ENCODE peak calls at places on chromosome 12, in eight cellular contexts. D is Caco-2; Z is effector memory CD4-positive, alpha-beta T cell; K is transverse colon; V is left lung; O is uterus; M is right cardiac atrium; I is small intestine. L is an unnamed sample.
A peak's percentile ranks its signal among the peaks of the same experiment; 100 is the strongest.

GRCh38 chr12:121400332-121401139 is 618 bp downstream of the RNF34 start:
- DNase-seq in D (peak; percentile 49), Z (peak; percentile 34), K (peak; percentile 52), V (peak; percentile 89), O (no peak), M (peak; percentile 42), I (peak; percentile 85), L (peak; percentile 12)

GRCh38 chr12:27428466-27428865 is 18.1 kb upstream of the SMCO2 start:
- DNase-seq in D (no peak), Z (no peak), K (no peak), V (no peak), O (no peak), M (no peak), I (no peak), L (no peak)

GRCh38 chr12:9163392-9163791 is 44.8 kb downstream of the PZP start:
- DNase-seq in D (no peak), Z (no peak), K (no peak), V (no peak), O (no peak), M (no peak), I (no peak), L (no peak)

GRCh38 chr12:26704684-26705475 is 128.1 kb downstream of the ITPR2 start:
- DNase-seq in D (no peak), Z (no peak), K (no peak), V (no peak), O (no peak), M (no peak), I (peak; percentile 64), L (no peak)

GRCh38 chr12:13187399-13187798 is 9.1 kb upstream of the EMP1 start:
- DNase-seq in D (no peak), Z (no peak), K (no peak), V (no peak), O (no peak), M (no peak), I (no peak), L (no peak)

GRCh38 chr12:117506333-117506732 is 144.9 kb upstream of the NOS1 start:
- DNase-seq in D (no peak), Z (no peak), K (no peak), V (no peak), O (no peak), M (no peak), I (no peak), L (no peak)

GRCh38 chr12:111429760-111430417 is 24.2 kb downstream of the SH2B3 start:
- DNase-seq in D (no peak), Z (peak; percentile 75), K (no peak), V (no peak), O (no peak), M (no peak), I (peak; percentile 39), L (no peak)

GRCh38 chr12:110917467-110917866 is 2.9 kb downstream of the MYL2 start:
- DNase-seq in D (no peak), Z (no peak), K (no peak), V (no peak), O (no peak), M (no peak), I (no peak), L (no peak)

GRCh38 chr12:31773867-31774266 is 45.0 kb upstream of the AMN1 start:
- DNase-seq in D (peak; percentile 78), Z (no peak), K (no peak), V (no peak), O (peak; percentile 27), M (no peak), I (no peak), L (no peak)

GRCh38 chr12:39975374-39975918 is 130.4 kb downstream of the SLC2A13 start:
- DNase-seq in D (no peak), Z (no peak), K (no peak), V (no peak), O (no peak), M (no peak), I (no peak), L (no peak)

GRCh38 chr12:105449406-105449805 is 118.9 kb downstream of the C12orf75 start:
- DNase-seq in D (no peak), Z (no peak), K (no peak), V (no peak), O (no peak), M (no peak), I (no peak), L (no peak)

GRCh38 chr12:97941686-97942354 is 479.2 kb downstream of the RMST start:
- DNase-seq in D (no peak), Z (no peak), K (no peak), V (no peak), O (no peak), M (no peak), I (no peak), L (no peak)

GRCh38 chr12:104999347-104999685 is 13.2 kb downstream of the NOPCHAP1 start:
- DNase-seq in D (no peak), Z (no peak), K (no peak), V (no peak), O (no peak), M (no peak), I (no peak), L (no peak)

GRCh38 chr12:104648746-104649145 is 192.0 kb downstream of the CHST11 start:
- DNase-seq in D (no peak), Z (no peak), K (no peak), V (no peak), O (no peak), M (no peak), I (no peak), L (no peak)

GRCh38 chr12:115574831-115575230 is 702.7 kb downstream of the MED13L start:
- DNase-seq in D (no peak), Z (no peak), K (no peak), V (no peak), O (no peak), M (no peak), I (no peak), L (no peak)

GRCh38 chr12:2439332-2440100 is 355.3 kb upstream of the FKBP4 start:
- DNase-seq in D (no peak), Z (no peak), K (no peak), V (no peak), O (no peak), M (no peak), I (peak; percentile 1), L (peak; percentile 46)

GRCh38 chr12:12585115-12585862 is 22.6 kb upstream of the DUSP16 start:
- DNase-seq in D (no peak), Z (no peak), K (no peak), V (no peak), O (no peak), M (no peak), I (no peak), L (no peak)

GRCh38 chr12:68613209-68613904 is 2.7 kb downstream of the RAP1B start:
- DNase-seq in D (no peak), Z (peak; percentile 34), K (no peak), V (no peak), O (no peak), M (no peak), I (peak; percentile 18), L (no peak)

GRCh38 chr12:116455540-116456306 is 103.5 kb upstream of the MAP1LC3B2 start:
- DNase-seq in D (no peak), Z (no peak), K (peak; percentile 79), V (no peak), O (peak; percentile 93), M (peak; percentile 83), I (peak; percentile 78), L (peak; percentile 89)

DNA sequence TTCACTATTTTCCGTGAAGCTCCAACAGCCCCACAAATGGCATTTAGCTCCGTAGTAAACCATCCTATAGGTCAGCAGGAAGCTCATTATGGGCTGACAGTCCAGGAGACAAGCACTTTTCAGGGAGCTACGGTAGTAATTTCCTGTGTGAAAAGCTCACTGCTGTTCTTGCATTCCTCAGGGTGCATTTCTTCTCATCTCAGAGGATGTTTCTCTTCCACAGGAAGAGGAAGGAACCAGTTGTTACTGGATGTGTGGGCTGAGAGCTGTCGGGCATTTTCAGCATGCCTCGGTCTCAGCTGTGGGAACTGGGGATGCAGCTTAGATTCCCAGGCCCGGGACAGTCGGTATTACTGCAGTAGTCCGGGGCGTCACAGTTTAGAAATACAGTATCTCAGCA is 72.7 kb downstream of the GALNT4 start:
- DNase-seq in D (no peak), Z (no peak), K (peak; percentile 25), V (peak; percentile 43), O (peak; percentile 21), M (peak; percentile 39), I (no peak), L (peak; percentile 35)
- H3K4me3 ChIP-seq in D (no peak overlapping the region), Z (no peak overlapping the region), K (no peak overlapping the region), V (no peak overlapping the region), O (no peak overlapping the region), M (no peak overlapping the region), I (no peak overlapping the region), L (no peak overlapping the region)

DNA sequence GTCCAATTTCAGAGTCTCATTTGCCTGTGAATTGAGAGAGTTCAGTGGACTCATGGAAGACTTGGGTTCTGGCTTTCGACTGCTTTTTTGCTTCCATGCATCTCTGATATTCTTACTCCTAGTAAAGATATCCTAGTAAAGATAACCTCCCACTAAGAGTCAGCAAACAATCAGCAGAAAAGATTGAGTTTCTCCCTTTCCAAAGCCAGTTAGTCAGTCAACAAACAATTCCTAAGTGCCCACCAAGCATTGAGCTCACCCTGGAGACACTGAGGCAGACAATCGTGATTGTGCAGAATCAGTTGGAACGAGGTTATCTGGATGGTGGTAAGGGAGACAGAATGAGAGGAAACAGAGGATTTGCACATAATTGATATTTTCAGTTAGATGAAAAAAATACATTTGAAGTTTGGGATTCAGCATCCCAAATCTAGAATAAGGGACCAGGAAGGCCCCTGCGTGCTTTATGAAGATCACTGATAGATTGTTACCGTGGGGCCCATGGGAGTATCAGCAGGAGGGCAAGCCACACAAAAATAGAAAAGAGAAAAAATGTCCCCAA is 99.7 kb upstream of the SLC38A2 start:
- DNase-seq in D (no peak), Z (no peak), K (no peak), V (no peak), O (no peak), M (no peak), I (no peak), L (no peak)
- H3K4me1 ChIP-seq in D (peaks cover 56% of the 10 kb centered on the region), Z (no peaks in the 10 kb centered on the region), K (peaks cover 23% of the 10 kb centered on the region), V (peaks cover 18% of the 10 kb centered on the region), O (peaks cover 5% of the 10 kb centered on the region), M (peaks cover 11% of the 10 kb centered on the region), I (peaks cover 5% of the 10 kb centered on the region), L (peaks cover 9% of the 10 kb centered on the region)

DNA sequence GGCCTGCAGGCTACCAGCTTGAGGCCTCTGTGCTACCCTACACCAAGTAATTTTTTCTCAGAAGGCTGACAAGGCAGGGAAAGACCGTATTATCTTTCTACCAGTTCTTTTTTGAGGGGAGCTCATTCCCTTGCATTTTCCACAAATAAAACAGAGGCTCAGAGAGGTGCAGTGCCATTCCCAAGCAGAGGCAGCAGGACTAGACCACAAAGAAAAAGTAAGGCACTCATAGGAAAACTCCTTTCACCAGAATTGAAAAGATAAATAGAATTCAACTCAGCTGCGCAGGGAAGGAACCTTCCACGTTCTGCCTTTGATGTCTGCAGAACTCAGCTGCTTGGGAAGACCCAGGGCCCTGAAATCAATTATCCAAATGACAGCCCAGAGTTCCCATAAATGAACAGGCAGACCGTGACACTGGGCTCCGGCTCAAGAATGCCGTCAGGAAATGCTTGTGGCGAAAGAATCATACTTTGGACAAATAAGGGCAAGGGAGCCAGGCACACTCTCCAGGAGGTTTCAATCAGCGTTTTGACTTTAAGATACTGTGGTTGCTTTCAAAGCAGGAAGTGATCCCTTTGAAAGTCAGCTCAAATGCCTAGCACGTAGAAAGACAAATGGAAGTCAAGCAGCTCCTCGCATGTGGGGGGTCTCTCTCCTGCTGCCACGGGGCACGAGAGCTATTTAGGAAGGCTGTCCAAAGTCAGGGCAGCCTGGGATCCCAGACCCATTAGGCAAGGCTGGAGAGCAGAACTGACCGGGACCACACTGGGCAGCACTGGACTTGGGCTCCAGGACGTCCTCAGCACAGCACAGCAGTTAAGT is 14.0 kb downstream of the KCTD10 start:
- DNase-seq in D (peak; percentile 39), Z (no peak), K (peak; percentile 74), V (no peak), O (peak; percentile 91), M (peak; percentile 86), I (peak; percentile 13), L (peak; percentile 88)
- H3K4me3 ChIP-seq in D (no peak overlapping the region), Z (no peak overlapping the region), K (no peak overlapping the region), V (no peak overlapping the region), O (no peak overlapping the region), M (no peak overlapping the region), I (no peak overlapping the region), L (peak overlapping the region; percentile 19)

GRCh38 chr12:124687695-124688301 is 120.4 kb upstream of the NCOR2 start:
- DNase-seq in D (no peak), Z (no peak), K (no peak), V (no peak), O (no peak), M (peak; percentile 71), I (no peak), L (peak; percentile 50)
- H3K4me1 ChIP-seq in D (peaks cover 33% of the 10 kb centered on the region), Z (peaks cover 10% of the 10 kb centered on the region), K (peaks cover 7% of the 10 kb centered on the region), V (peaks cover 37% of the 10 kb centered on the region), O (peaks cover 12% of the 10 kb centered on the region), M (peaks cover 19% of the 10 kb centered on the region), I (no peaks in the 10 kb centered on the region), L (peaks cover 37% of the 10 kb centered on the region)

L was measured in heart right ventricle.